ENCODE peak calls at places on chromosomes 6 and 20, in ten cellular contexts. One of them, this sample, is unnamed. For H3K4me1, the result is how much of the 10 kb centered on the place peaks cover.

GRCh38 chr20:36861875-36862801 is 13.8 kb upstream of the TLDC2 start:
- DNase-seq in GM23248: peak
- DNase-seq in ascending aorta: peak
- DNase-seq in upper lobe of left lung: peak
- DNase-seq in body of pancreas: peak
- DNase-seq in aorta: peak
- DNase-seq in testis: peak
- DNase-seq in left lung: peak
- DNase-seq in lower lobe of right lung: peak
- DNase-seq in vagina: no peak
- DNase-seq in this sample: peak

GRCh38 chr20:19048898-19049889 is 163.2 kb upstream of the SLC24A3 start:
- DNase-seq in GM23248: peak
- DNase-seq in ascending aorta: no peak
- DNase-seq in upper lobe of left lung: no peak
- DNase-seq in body of pancreas: no peak
- DNase-seq in aorta: no peak
- DNase-seq in testis: no peak
- DNase-seq in left lung: no peak
- DNase-seq in lower lobe of right lung: no peak
- DNase-seq in vagina: no peak
- DNase-seq in this sample: no peak

GRCh38 chr6:8499540-8499939 is 64.2 kb upstream of the SLC35B3 start:
- DNase-seq in GM23248: peak
- DNase-seq in ascending aorta: no peak
- DNase-seq in upper lobe of left lung: no peak
- DNase-seq in body of pancreas: no peak
- DNase-seq in aorta: no peak
- DNase-seq in testis: no peak
- DNase-seq in left lung: no peak
- DNase-seq in lower lobe of right lung: no peak
- DNase-seq in vagina: no peak
- DNase-seq in this sample: peak

GRCh38 chr6:11770546-11771466 is 7.8 kb downstream of the ADTRP start:
- DNase-seq in GM23248: peak
- DNase-seq in ascending aorta: peak
- DNase-seq in upper lobe of left lung: peak
- DNase-seq in body of pancreas: peak
- DNase-seq in aorta: peak
- DNase-seq in testis: peak
- DNase-seq in left lung: peak
- DNase-seq in lower lobe of right lung: peak
- DNase-seq in vagina: no peak
- DNase-seq in this sample: peak

GRCh38 chr20:46324960-46325703 is 16.8 kb upstream of the CDH22 start:
- DNase-seq in GM23248: peak
- DNase-seq in ascending aorta: no peak
- DNase-seq in upper lobe of left lung: no peak
- DNase-seq in body of pancreas: peak
- DNase-seq in aorta: no peak
- DNase-seq in testis: peak
- DNase-seq in left lung: no peak
- DNase-seq in lower lobe of right lung: no peak
- DNase-seq in vagina: no peak
- DNase-seq in this sample: peak

GRCh38 chr20:48054051-48054450 is 268.8 kb upstream of the SULF2 start:
- DNase-seq in GM23248: no peak
- DNase-seq in ascending aorta: no peak
- DNase-seq in upper lobe of left lung: no peak
- DNase-seq in body of pancreas: no peak
- DNase-seq in aorta: no peak
- DNase-seq in testis: no peak
- DNase-seq in left lung: no peak
- DNase-seq in lower lobe of right lung: no peak
- DNase-seq in vagina: no peak
- DNase-seq in this sample: no peak

GRCh38 chr20:44212792-44213191 is 2.2 kb upstream of the OSER1 start:
- DNase-seq in GM23248: peak
- DNase-seq in ascending aorta: no peak
- DNase-seq in upper lobe of left lung: no peak
- DNase-seq in body of pancreas: no peak
- DNase-seq in aorta: no peak
- DNase-seq in testis: no peak
- DNase-seq in left lung: no peak
- DNase-seq in lower lobe of right lung: no peak
- DNase-seq in vagina: no peak
- DNase-seq in this sample: no peak

GRCh38 chr20:4985658-4986057 is 15.7 kb downstream of the SLC23A2 start:
- DNase-seq in GM23248: peak
- DNase-seq in ascending aorta: no peak
- DNase-seq in upper lobe of left lung: no peak
- DNase-seq in body of pancreas: no peak
- DNase-seq in aorta: no peak
- DNase-seq in testis: no peak
- DNase-seq in left lung: no peak
- DNase-seq in lower lobe of right lung: no peak
- DNase-seq in vagina: no peak
- DNase-seq in this sample: no peak

GRCh38 chr6:157667211-157668033 is 155.6 kb upstream of the SNX9 start:
- DNase-seq in GM23248: peak
- DNase-seq in ascending aorta: peak
- DNase-seq in upper lobe of left lung: no peak
- DNase-seq in body of pancreas: peak
- DNase-seq in aorta: no peak
- DNase-seq in testis: peak
- DNase-seq in left lung: no peak
- DNase-seq in lower lobe of right lung: no peak
- DNase-seq in vagina: no peak
- DNase-seq in this sample: peak

GRCh38 chr20:41574802-41575389 is 43.3 kb downstream of the CHD6 start:
- DNase-seq in GM23248: no peak
- DNase-seq in ascending aorta: no peak
- DNase-seq in upper lobe of left lung: no peak
- DNase-seq in body of pancreas: no peak
- DNase-seq in aorta: no peak
- DNase-seq in testis: no peak
- DNase-seq in left lung: no peak
- DNase-seq in lower lobe of right lung: no peak
- DNase-seq in vagina: no peak
- DNase-seq in this sample: no peak

GRCh38 chr20:48445827-48446226 is 382.0 kb downstream of the PREX1 start:
- DNase-seq in GM23248: no peak
- DNase-seq in ascending aorta: no peak
- DNase-seq in upper lobe of left lung: no peak
- DNase-seq in body of pancreas: no peak
- DNase-seq in aorta: no peak
- DNase-seq in testis: no peak
- DNase-seq in left lung: no peak
- DNase-seq in lower lobe of right lung: no peak
- DNase-seq in vagina: no peak
- DNase-seq in this sample: no peak

GRCh38 chr6:140437619-140438345 is 1063.3 kb upstream of the CITED2 start:
- DNase-seq in GM23248: peak
- DNase-seq in ascending aorta: no peak
- DNase-seq in upper lobe of left lung: no peak
- DNase-seq in body of pancreas: no peak
- DNase-seq in aorta: no peak
- DNase-seq in testis: no peak
- DNase-seq in left lung: no peak
- DNase-seq in lower lobe of right lung: no peak
- DNase-seq in vagina: no peak
- DNase-seq in this sample: no peak

GRCh38 chr6:56842602-56843475 is 112.1 kb upstream of the BEND6 start:
- DNase-seq in GM23248: peak
- DNase-seq in ascending aorta: peak
- DNase-seq in upper lobe of left lung: no peak
- DNase-seq in body of pancreas: no peak
- DNase-seq in aorta: peak
- DNase-seq in testis: peak
- DNase-seq in left lung: peak
- DNase-seq in lower lobe of right lung: peak
- DNase-seq in vagina: no peak
- DNase-seq in this sample: peak

GRCh38 chr6:170273191-170273590 is 17.7 kb downstream of the DLL1 start:
- DNase-seq in GM23248: no peak
- DNase-seq in ascending aorta: no peak
- DNase-seq in upper lobe of left lung: no peak
- DNase-seq in body of pancreas: no peak
- DNase-seq in aorta: peak
- DNase-seq in testis: no peak
- DNase-seq in left lung: peak
- DNase-seq in lower lobe of right lung: peak
- DNase-seq in vagina: no peak
- DNase-seq in this sample: no peak

GRCh38 chr6:170272341-170273065 is 18.4 kb downstream of the DLL1 start:
- DNase-seq in GM23248: no peak
- DNase-seq in ascending aorta: no peak
- DNase-seq in upper lobe of left lung: no peak
- DNase-seq in body of pancreas: no peak
- DNase-seq in aorta: peak
- DNase-seq in testis: no peak
- DNase-seq in left lung: peak
- DNase-seq in lower lobe of right lung: peak
- DNase-seq in vagina: no peak
- DNase-seq in this sample: no peak

GRCh38 chr6:170270984-170271593 is 19.8 kb downstream of the DLL1 start:
- DNase-seq in GM23248: no peak
- DNase-seq in ascending aorta: no peak
- DNase-seq in upper lobe of left lung: no peak
- DNase-seq in body of pancreas: no peak
- DNase-seq in aorta: peak
- DNase-seq in testis: no peak
- DNase-seq in left lung: peak
- DNase-seq in lower lobe of right lung: peak
- DNase-seq in vagina: no peak
- DNase-seq in this sample: no peak

GRCh38 chr6:170269873-170270541 is 20.9 kb downstream of the DLL1 start:
- DNase-seq in GM23248: peak
- DNase-seq in ascending aorta: no peak
- DNase-seq in upper lobe of left lung: no peak
- DNase-seq in body of pancreas: no peak
- DNase-seq in aorta: peak
- DNase-seq in testis: no peak
- DNase-seq in left lung: peak
- DNase-seq in lower lobe of right lung: peak
- DNase-seq in vagina: no peak
- DNase-seq in this sample: peak

DNA sequence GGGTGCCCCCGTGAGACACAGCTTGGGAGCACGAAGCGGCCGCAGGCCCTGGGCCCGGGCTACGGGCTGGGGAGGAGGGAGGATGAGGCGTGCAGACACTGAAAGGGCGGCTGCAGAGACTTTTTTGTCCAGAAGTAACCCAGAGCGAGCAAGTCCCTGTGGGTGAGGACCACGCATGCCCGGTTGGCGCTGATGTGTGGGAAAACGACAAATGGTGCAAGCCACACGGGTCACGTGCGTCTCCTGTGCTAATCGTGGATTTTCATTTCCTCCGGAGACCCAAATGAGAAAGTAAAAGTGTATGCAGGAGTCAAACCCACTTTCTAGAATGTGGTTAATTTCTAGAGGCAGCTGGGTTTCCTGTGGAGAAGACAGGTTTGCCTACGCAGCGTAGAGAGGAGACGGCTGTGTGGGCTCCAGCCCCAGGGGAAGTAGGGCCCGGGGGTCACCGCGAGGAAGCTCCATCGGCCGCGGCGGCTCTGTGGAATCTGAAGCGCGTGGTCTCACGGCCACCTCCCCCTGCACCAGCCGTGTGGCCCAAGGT is 19.0 kb downstream of the DLL1 start:
- DNase-seq in GM23248: no peak
- DNase-seq in ascending aorta: no peak
- DNase-seq in upper lobe of left lung: no peak
- DNase-seq in body of pancreas: peak
- DNase-seq in aorta: peak
- DNase-seq in testis: no peak
- DNase-seq in left lung: peak
- DNase-seq in lower lobe of right lung: peak
- DNase-seq in vagina: no peak
- DNase-seq in this sample: no peak
- H3K4me1 ChIP-seq in GM23248: under half
- H3K4me1 ChIP-seq in ascending aorta: under half
- H3K4me1 ChIP-seq in upper lobe of left lung: under half
- H3K4me1 ChIP-seq in body of pancreas: half or more
- H3K4me1 ChIP-seq in aorta: under half
- H3K4me1 ChIP-seq in testis: under half
- H3K4me1 ChIP-seq in left lung: under half
- H3K4me1 ChIP-seq in lower lobe of right lung: under half
- H3K4me1 ChIP-seq in vagina: under half
- H3K4me1 ChIP-seq in this sample: under half

GRCh38 chr20:1377341-1377871 is 15.4 kb downstream of the FKBP1A start:
- DNase-seq in GM23248: no peak
- DNase-seq in ascending aorta: no peak
- DNase-seq in upper lobe of left lung: no peak
- DNase-seq in body of pancreas: no peak
- DNase-seq in aorta: no peak
- DNase-seq in testis: no peak
- DNase-seq in left lung: no peak
- DNase-seq in lower lobe of right lung: no peak
- DNase-seq in vagina: no peak
- DNase-seq in this sample: no peak
- H3K27ac ChIP-seq in GM23248: peak
- H3K27ac ChIP-seq in ascending aorta: no peak
- H3K27ac ChIP-seq in upper lobe of left lung: peak
- H3K27ac ChIP-seq in body of pancreas: no peak
- H3K27ac ChIP-seq in aorta: no peak
- H3K27ac ChIP-seq in testis: no peak
- H3K27ac ChIP-seq in left lung: no peak
- H3K27ac ChIP-seq in lower lobe of right lung: peak
- H3K27ac ChIP-seq in vagina: no peak
- H3K27ac ChIP-seq in this sample: no peak

DNA sequence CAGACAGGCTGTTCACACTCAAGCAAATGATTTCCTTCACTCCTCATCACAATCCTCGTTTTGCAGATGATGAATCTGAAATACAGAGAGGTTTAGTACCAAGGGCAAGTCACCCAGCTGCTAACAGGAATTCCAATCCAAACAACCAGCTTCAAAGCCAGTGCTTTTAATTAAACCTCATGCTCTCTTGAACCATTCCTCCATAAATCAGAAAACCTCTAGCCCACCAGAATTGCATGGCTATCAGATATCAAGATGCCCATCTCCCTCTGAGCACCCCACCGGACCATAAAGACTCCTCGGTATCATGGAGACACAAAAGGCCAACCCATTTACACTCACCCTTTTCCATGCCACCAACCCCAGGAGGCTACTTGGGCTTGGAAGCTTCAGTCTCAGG is 46.0 kb downstream of the TFAP2A start:
- DNase-seq in GM23248: no peak
- DNase-seq in ascending aorta: no peak
- DNase-seq in upper lobe of left lung: no peak
- DNase-seq in body of pancreas: no peak
- DNase-seq in aorta: no peak
- DNase-seq in testis: no peak
- DNase-seq in left lung: no peak
- DNase-seq in lower lobe of right lung: no peak
- DNase-seq in vagina: no peak
- DNase-seq in this sample: no peak
- H3K4me1 ChIP-seq in GM23248: under half
- H3K4me1 ChIP-seq in ascending aorta: under half
- H3K4me1 ChIP-seq in upper lobe of left lung: under half
- H3K4me1 ChIP-seq in body of pancreas: under half
- H3K4me1 ChIP-seq in aorta: under half
- H3K4me1 ChIP-seq in testis: under half
- H3K4me1 ChIP-seq in left lung: under half
- H3K4me1 ChIP-seq in lower lobe of right lung: under half
- H3K4me1 ChIP-seq in vagina: under half
- H3K4me1 ChIP-seq in this sample: under half

GRCh38 chr6:31619805-31620585 is 520 bp upstream of the PRRC2A start:
- DNase-seq in GM23248: peak
- DNase-seq in ascending aorta: peak
- DNase-seq in upper lobe of left lung: peak
- DNase-seq in body of pancreas: peak
- DNase-seq in aorta: peak
- DNase-seq in testis: peak
- DNase-seq in left lung: peak
- DNase-seq in lower lobe of right lung: peak
- DNase-seq in vagina: peak
- DNase-seq in this sample: peak
- H3K27ac ChIP-seq in GM23248: peak
- H3K27ac ChIP-seq in ascending aorta: peak
- H3K27ac ChIP-seq in upper lobe of left lung: peak
- H3K27ac ChIP-seq in body of pancreas: peak
- H3K27ac ChIP-seq in aorta: peak
- H3K27ac ChIP-seq in testis: peak
- H3K27ac ChIP-seq in left lung: peak
- H3K27ac ChIP-seq in lower lobe of right lung: peak
- H3K27ac ChIP-seq in vagina: peak
- H3K27ac ChIP-seq in this sample: peak

This sample was measured in SJCRH30.